ENCODE peak calls at places on chromosome 13, in nine cellular contexts. E, Y, W, X, I, N, V, M and L are unnamed samples.

GRCh38 chr13:88000787-88001186 is 329.6 kb downstream of the SLITRK5 start:
- DNase-seq in E (no peak), Y (no peak), W (no peak), X (no peak), I (no peak), N (no peak), V (no peak), M (no peak), L (no peak)

GRCh38 chr13:99308481-99309087 is 1.4 kb upstream of the GPR183 start:
- DNase-seq in E (no peak), Y (peak; percentile 63), W (no peak), X (no peak), I (no peak), N (no peak), V (no peak), M (no peak), L (no peak)

GRCh38 chr13:43387880-43388279 is 364.5 kb downstream of the DNAJC15 start:
- DNase-seq in E (no peak), Y (no peak), W (no peak), X (no peak), I (no peak), N (no peak), V (no peak), M (no peak), L (no peak)

GRCh38 chr13:89205856-89206255 is 1534.7 kb downstream of the SLITRK5 start:
- DNase-seq in E (no peak), Y (no peak), W (no peak), X (no peak), I (no peak), N (peak; percentile 51), V (no peak), M (no peak), L (no peak)

GRCh38 chr13:92510416-92510815 is 716.2 kb upstream of the GPC6 start:
- DNase-seq in E (no peak), Y (peak; percentile 75), W (no peak), X (no peak), I (no peak), N (peak; percentile 34), V (peak; percentile 28), M (no peak), L (no peak)

GRCh38 chr13:110242615-110243014 is 64.3 kb downstream of the COL4A1 start:
- DNase-seq in E (no peak), Y (no peak), W (no peak), X (no peak), I (no peak), N (no peak), V (no peak), M (no peak), L (no peak)

GRCh38 chr13:97262058-97262457 is 39.9 kb downstream of the MBNL2 start:
- DNase-seq in E (no peak), Y (no peak), W (no peak), X (no peak), I (no peak), N (no peak), V (no peak), M (no peak), L (no peak)

GRCh38 chr13:85406269-85406975 is 392.8 kb downstream of the SLITRK6 start:
- DNase-seq in E (no peak), Y (no peak), W (no peak), X (no peak), I (no peak), N (no peak), V (no peak), M (no peak), L (no peak)

GRCh38 chr13:33236021-33236420 is 49.5 kb downstream of the STARD13 start:
- DNase-seq in E (no peak), Y (peak; percentile 80), W (peak; percentile 71), X (no peak), I (no peak), N (no peak), V (no peak), M (no peak), L (peak; percentile 80)

GRCh38 chr13:106521101-106521799 is 14.2 kb downstream of the EFNB2 start:
- DNase-seq in E (no peak), Y (no peak), W (peak; percentile 86), X (no peak), I (no peak), N (no peak), V (peak; percentile 43), M (no peak), L (no peak)

GRCh38 chr13:42064259-42064658 is 15.8 kb downstream of the DGKH start:
- DNase-seq in E (no peak), Y (peak; percentile 94), W (no peak), X (no peak), I (no peak), N (peak; percentile 86), V (no peak), M (no peak), L (peak; percentile 71)

GRCh38 chr13:99211421-99212035 is 10.9 kb downstream of the UBAC2 start:
- DNase-seq in E (no peak), Y (no peak), W (peak; percentile 8), X (no peak), I (no peak), N (no peak), V (no peak), M (no peak), L (no peak)

GRCh38 chr13:44904982-44905381 is 84.3 kb downstream of the NUFIP1 start:
- DNase-seq in E (no peak), Y (peak; percentile 97), W (peak; percentile 74), X (no peak), I (no peak), N (peak; percentile 36), V (no peak), M (no peak), L (peak; percentile 77)

GRCh38 chr13:45361596-45362206 is 20.7 kb upstream of the TPT1 start:
- DNase-seq in E (no peak), Y (peak; percentile 67), W (peak; percentile 85), X (peak; percentile 34), I (peak; percentile 69), N (peak; percentile 91), V (no peak), M (peak; percentile 85), L (peak; percentile 87)

GRCh38 chr13:59680429-59681024 is 483.2 kb downstream of the DIAPH3 start:
- DNase-seq in E (no peak), Y (peak; percentile 33), W (no peak), X (peak; percentile 4), I (no peak), N (peak; percentile 15), V (peak; percentile 56), M (peak; percentile 7), L (peak; percentile 43)

GRCh38 chr13:21691500-21691899 is 20.6 kb downstream of the FGF9 start:
- DNase-seq in E (no peak), Y (no peak), W (no peak), X (no peak), I (no peak), N (no peak), V (no peak), M (no peak), L (no peak)

GRCh38 chr13:114321256-114321655 is 7.0 kb downstream of the CHAMP1 start:
- DNase-seq in E (no peak), Y (no peak), W (no peak), X (no peak), I (no peak), N (no peak), V (no peak), M (no peak), L (no peak)

GRCh38 chr13:114315074-114315785 is 927 bp downstream of the CHAMP1 start:
- DNase-seq in E (no peak), Y (no peak), W (no peak), X (no peak), I (no peak), N (no peak), V (no peak), M (no peak), L (no peak)

GRCh38 chr13:114319441-114319871 is 5.2 kb downstream of the CHAMP1 start:
- DNase-seq in E (no peak), Y (peak; percentile 93), W (no peak), X (no peak), I (no peak), N (peak; percentile 47), V (no peak), M (no peak), L (peak; percentile 88)

GRCh38 chr13:114320065-114320464 is 5.8 kb downstream of the CHAMP1 start:
- DNase-seq in E (no peak), Y (no peak), W (no peak), X (no peak), I (no peak), N (no peak), V (no peak), M (no peak), L (no peak)

GRCh38 chr13:114318624-114319023 is 4.3 kb downstream of the CHAMP1 start:
- DNase-seq in E (no peak), Y (no peak), W (no peak), X (no peak), I (no peak), N (no peak), V (no peak), M (no peak), L (no peak)
- H3K4me2 ChIP-seq in E (peak overlapping the region; percentile 21), Y (peak overlapping the region; percentile 52), W (no peak overlapping the region), X (peak overlapping the region; percentile 25), I (no peak overlapping the region), N (no peak overlapping the region), V (no peak overlapping the region), M (no peak overlapping the region), L (peak overlapping the region; percentile 70)

DNA sequence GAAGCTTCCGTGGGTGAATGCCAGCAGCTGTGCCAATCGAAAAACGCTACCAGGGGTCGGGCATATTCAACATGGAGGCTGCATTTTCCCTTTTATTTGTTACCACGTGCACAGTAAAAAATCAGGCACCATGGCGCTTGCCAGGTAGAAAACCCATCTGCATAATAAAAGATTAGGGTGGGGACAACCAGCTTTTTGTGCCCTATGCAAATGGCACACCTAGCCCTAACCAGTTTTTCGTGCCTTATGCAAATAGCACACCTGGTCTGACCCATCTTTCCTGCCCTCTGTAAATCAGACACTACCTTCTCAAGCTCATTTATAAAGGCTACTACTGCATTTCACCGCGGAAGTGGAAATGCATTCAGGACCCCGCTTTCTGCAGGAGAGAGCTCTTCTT is 62.1 kb upstream of the FREM2 start:
- DNase-seq in E (no peak), Y (no peak), W (no peak), X (no peak), I (peak; percentile 86), N (no peak), V (peak; percentile 93), M (no peak), L (no peak)
- H2AFZ ChIP-seq in E (no peak overlapping the region), Y (no peak overlapping the region), W (no peak overlapping the region), X (no peak overlapping the region), I (peak overlapping the region; percentile 0), N (no peak overlapping the region), V (peak overlapping the region; percentile 19), M (no peak overlapping the region), L (no peak overlapping the region)

DNA sequence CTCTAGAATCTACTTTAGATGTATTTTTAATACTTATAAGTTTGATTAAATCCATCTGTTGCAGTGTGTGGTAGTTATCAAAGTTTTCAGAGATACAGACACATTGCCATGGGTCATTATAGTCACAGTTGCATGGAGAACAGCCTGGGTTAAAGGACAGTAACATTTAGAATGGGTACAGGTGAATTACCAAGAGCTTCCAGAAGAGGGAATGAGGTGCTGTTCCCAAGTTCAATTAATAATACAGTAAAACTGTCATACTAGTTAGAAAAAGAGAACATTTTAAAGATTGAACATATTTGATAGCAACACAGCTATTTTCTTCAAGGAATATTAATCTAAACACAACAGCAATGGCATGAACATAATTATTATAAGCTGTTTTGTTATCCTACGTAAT is 322.6 kb upstream of the SLC10A2 start:
- DNase-seq in E (no peak), Y (no peak), W (no peak), X (no peak), I (no peak), N (no peak), V (no peak), M (no peak), L (no peak)
- TF ChIP-seq CTCF in E (no peak), Y (no peak), W (peak; percentile 38), X (no peak), I (peak; percentile 55), N (no peak), V (peak; percentile 44), M (no peak), L (no peak)

GRCh38 chr13:40993987-40994386 is 25.1 kb downstream of the ELF1 start:
- DNase-seq in E (no peak), Y (no peak), W (peak; percentile 95), X (no peak), I (peak; percentile 32), N (peak; percentile 98), V (peak; percentile 86), M (peak; percentile 87), L (peak; percentile 10)
- H3K4me2 ChIP-seq in E (no peak overlapping the region), Y (no peak overlapping the region), W (peak overlapping the region; percentile 91), X (no peak overlapping the region), I (no peak overlapping the region), N (peak overlapping the region; percentile 86), V (no peak overlapping the region), M (peak overlapping the region; percentile 75), L (no peak overlapping the region)